ENCODE peak calls at places on chromosomes 13 and 19, in four cellular contexts. E, L, Y and W are unnamed samples.

GRCh38 chr19:4088975-4089374 is 22.3 kb upstream of the ZBTB7A start:
- DNase-seq in L (no peak), Y (no peak), E (no peak), W (no peak)

GRCh38 chr13:104648291-104648690 is 1582.1 kb upstream of the SLC10A2 start:
- DNase-seq in E (no peak), L (no peak), Y (no peak), W (peak)

GRCh38 chr13:72864142-72865035 is 82.5 kb downstream of the PIBF1 start:
- DNase-seq in E (peak), L (no peak), Y (peak), W (no peak)

GRCh38 chr13:27372896-27373295 is 51.5 kb upstream of the GTF3A start:
- DNase-seq in Y (no peak), L (peak), E (no peak), W (no peak)

GRCh38 chr19:10543059-10543419 is 665 bp upstream of the ATG4D start:
- DNase-seq in Y (no peak), L (no peak), E (no peak), W (no peak)

GRCh38 chr19:15614507-15615379 is at the start of gene CYP4F8:
- DNase-seq in Y (no peak), E (no peak), L (no peak), W (no peak)

GRCh38 chr19:16676101-16676798 is 15.3 kb downstream of the TMEM38A start:
- DNase-seq in Y (no peak), E (no peak), L (no peak), W (no peak)

GRCh38 chr13:40064154-40064713 is 408.8 kb downstream of the COG6 start:
- DNase-seq in E (no peak), L (no peak), Y (no peak), W (no peak)

GRCh38 chr13:110306960-110307696 is at the start of the genes COL4A1 and COL4A2:
- DNase-seq in Y (peak), E (peak), L (peak), W (no peak)

GRCh38 chr19:51799998-51800848 is 5.3 kb downstream of the FPR3 start:
- DNase-seq in L (no peak), Y (peak), E (peak), W (no peak)

GRCh38 chr19:40411958-40412499 is 1.1 kb downstream of the PRX start:
- DNase-seq in L (no peak), Y (no peak), E (no peak), W (no peak)

GRCh38 chr19:34725400-34725799 is 8.6 kb upstream of the ZNF181 start:
- DNase-seq in E (no peak), L (no peak), Y (no peak), W (no peak)

GRCh38 chr13:19910336-19911072 is 47.1 kb upstream of the ZMYM5 start:
- DNase-seq in L (no peak), Y (peak), E (peak), W (no peak)

GRCh38 chr13:51894239-51894638 is 32.5 kb downstream of the CCDC70 start:
- DNase-seq in E (no peak), L (no peak), Y (no peak), W (no peak)

GRCh38 chr19:56613639-56614038 is 18.5 kb downstream of the ZNF71 start:
- DNase-seq in L (no peak), Y (no peak), E (no peak), W (no peak)

GRCh38 chr19:16342002-16342715 is 17.5 kb downstream of the KLF2 start:
- DNase-seq in E (peak), L (no peak), Y (no peak), W (peak)

GRCh38 chr19:1252818-1253513 is 4.6 kb downstream of the MIDN start:
- DNase-seq in L (peak), E (peak), Y (peak), W (peak)

GRCh38 chr13:44921931-44922758 is 67.1 kb downstream of the NUFIP1 start:
- DNase-seq in L (no peak), E (peak), Y (peak), W (no peak)

GRCh38 chr19:18804643-18805042 is 13.5 kb upstream of the COMP start:
- DNase-seq in E (no peak), Y (no peak), L (no peak), W (no peak)

GRCh38 chr19:36915992-36916830 is at the start of the genes ZNF568 and ZNF829:
- DNase-seq in E (peak), L (peak), Y (peak), W (peak)

GRCh38 chr13:99278199-99278598 is 20.0 kb upstream of the GPR18 start:
- DNase-seq in L (no peak), Y (no peak), E (no peak), W (no peak)
- TF ChIP-seq CTCF in L (no peak), Y (no peak), E (no peak), W (no peak)

GRCh38 chr19:5680437-5681368 is at the start of the genes HSD11B1L and MICOS13:
- DNase-seq in L (peak), E (peak), Y (peak), W (peak)

GRCh38 chr19:5680083-5680436 is 256 bp downstream of the MICOS13 start:
- DNase-seq in E (no peak), L (peak), Y (peak), W (peak)

GRCh38 chr19:5682293-5682592 is 1.4 kb downstream of the HSD11B1L start:
- DNase-seq in E (no peak), Y (no peak), L (no peak), W (no peak)

GRCh38 chr19:5683177-5683886 is 2.5 kb downstream of the HSD11B1L start:
- DNase-seq in E (no peak), L (no peak), Y (peak), W (no peak)

DNA sequence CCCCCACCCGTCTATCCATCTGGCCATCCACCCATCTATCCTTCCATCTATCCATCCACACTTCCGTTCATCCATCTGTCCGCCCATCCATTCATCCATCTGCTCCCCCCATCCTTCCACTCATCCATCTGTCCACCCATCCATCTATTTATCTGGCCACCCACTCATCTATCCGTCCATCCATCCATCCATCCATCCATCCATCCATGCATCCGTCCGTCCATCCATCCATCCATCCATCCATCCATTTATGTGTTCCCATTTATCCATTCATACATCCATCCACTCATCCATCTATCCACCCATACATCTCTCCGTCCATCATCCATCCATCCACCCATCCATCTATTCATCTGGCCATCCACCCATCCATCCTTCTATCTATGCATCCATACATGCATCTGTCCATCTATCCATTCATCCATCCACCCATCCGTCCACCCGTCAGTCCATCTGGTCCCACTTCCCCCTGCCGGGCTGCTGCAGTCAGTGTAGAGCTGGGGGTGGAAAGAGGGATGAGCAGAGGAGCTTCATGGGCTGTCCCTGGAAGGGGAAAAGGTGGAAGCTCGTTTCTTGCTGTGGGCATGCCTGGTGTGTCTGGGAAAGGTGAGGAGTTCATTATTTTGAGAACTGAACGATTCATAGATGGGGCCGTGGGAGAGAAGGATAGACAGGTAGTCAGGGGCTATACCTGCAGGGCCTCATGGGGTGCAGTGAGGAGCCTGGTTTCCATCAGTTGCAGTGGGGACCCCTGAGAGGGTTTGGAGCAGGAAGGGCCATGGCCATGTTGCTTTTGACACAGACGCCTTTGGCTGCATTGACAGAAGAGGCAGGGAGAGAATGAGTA is 842 bp downstream of the HSD11B1L start:
- DNase-seq in E (no peak), L (no peak), Y (no peak), W (no peak)
- H3K4me3 ChIP-seq in E (peak), L (peak), Y (peak), W (peak)

GRCh38 chr13:103539721-103540120 is 473.5 kb upstream of the SLC10A2 start:
- DNase-seq in E (no peak), Y (no peak), L (no peak), W (no peak)

GRCh38 chr13:103542648-103543047 is 476.4 kb upstream of the SLC10A2 start:
- DNase-seq in E (no peak), Y (no peak), L (no peak), W (no peak)

GRCh38 chr13:103537616-103538015 is 471.4 kb upstream of the SLC10A2 start:
- DNase-seq in E (no peak), L (no peak), Y (no peak), W (no peak)

GRCh38 chr13:103540394-103540793 is 474.2 kb upstream of the SLC10A2 start:
- DNase-seq in Y (no peak), L (no peak), E (no peak), W (no peak)

DNA sequence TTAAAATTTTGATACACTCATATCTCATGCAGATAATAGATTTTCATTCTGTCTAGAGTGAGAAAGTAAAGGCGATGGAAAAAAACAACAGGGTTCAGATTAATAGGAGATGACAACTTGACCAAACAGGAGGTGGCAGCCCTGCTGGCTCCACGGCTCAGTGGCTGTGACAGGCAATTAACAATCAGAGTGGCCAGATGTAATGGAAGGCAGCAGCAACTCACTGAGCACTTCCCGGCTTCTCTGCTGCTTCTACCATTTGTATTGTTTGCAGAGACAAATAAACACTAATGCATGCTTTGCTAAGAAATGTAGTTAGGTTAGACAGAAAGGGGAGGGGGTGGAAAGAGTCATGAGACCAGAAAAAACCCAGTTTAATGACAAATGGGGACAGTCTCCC is 473.0 kb upstream of the SLC10A2 start:
- DNase-seq in E (no peak), Y (no peak), L (peak), W (peak)
- TF ChIP-seq CTCF in E (no peak), Y (no peak), L (no peak), W (no peak)

DNA sequence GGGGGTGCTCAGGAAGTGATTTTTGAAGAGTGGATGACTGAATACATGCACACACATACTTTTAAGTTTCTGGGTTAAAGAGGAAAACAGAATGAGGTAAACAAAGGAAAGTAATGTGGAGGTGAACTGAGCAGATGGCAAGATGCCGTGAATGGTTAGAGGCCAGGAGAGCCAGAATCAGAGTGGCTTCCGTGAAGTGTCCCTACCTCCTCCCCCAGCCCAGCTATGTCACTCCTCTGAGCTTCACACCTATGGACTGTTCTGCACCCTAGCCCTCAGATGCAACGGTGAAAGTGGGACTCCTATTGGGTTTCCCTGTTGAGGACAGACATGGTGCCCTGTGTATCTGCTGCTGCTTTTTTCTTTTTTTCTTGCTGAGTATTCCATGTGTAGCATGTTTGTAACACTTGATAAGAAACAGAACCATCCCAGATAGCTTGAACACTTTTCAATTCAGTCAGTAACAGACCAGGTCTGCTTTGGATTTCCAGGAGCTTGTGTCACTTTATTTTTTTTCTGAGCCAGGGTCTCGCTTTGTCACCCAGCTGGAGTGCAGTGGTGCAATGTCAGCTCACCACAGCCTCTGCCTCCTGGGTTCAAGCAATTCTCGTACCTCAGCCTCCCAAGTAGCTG is 43.9 kb downstream of the BBC3 start:
- DNase-seq in Y (no peak), L (no peak), E (no peak), W (no peak)
- H3K4me3 ChIP-seq in Y (no peak), L (no peak), E (no peak), W (no peak)